ENCODE peak calls at places on chromosomes 4 and X, in six cellular contexts. One of them, this sample, is unnamed.

GRCh38 chr4:55507612-55508011 is 39.1 kb downstream of the CLOCK start:
- DNase-seq in cardiac fibroblast: peak
- DNase-seq in left cardiac atrium: no peak
- DNase-seq in erythroblast: no peak
- DNase-seq in activated CD4-positive, alpha-beta T cell treated with anti-CD3 and anti-CD28 coated beads, Interleukin-2, amount 50 U/mL, for 24 hours: no peak
- DNase-seq in memory B cell: no peak
- DNase-seq in this sample: no peak

GRCh38 chr4:8319731-8320385 is 50.3 kb downstream of the HTRA3 start:
- DNase-seq in activated CD4-positive, alpha-beta T cell treated with anti-CD3 and anti-CD28 coated beads, Interleukin-2, amount 50 U/mL, for 24 hours: no peak
- DNase-seq in erythroblast: no peak
- DNase-seq in left cardiac atrium: peak
- DNase-seq in memory B cell: no peak
- DNase-seq in cardiac fibroblast: peak
- DNase-seq in this sample: no peak

GRCh38 chr4:20326977-20327376 is 75.3 kb downstream of the SLIT2 start:
- DNase-seq in erythroblast: no peak
- DNase-seq in memory B cell: no peak
- DNase-seq in cardiac fibroblast: peak
- DNase-seq in activated CD4-positive, alpha-beta T cell treated with anti-CD3 and anti-CD28 coated beads, Interleukin-2, amount 50 U/mL, for 24 hours: no peak
- DNase-seq in left cardiac atrium: no peak
- DNase-seq in this sample: no peak

GRCh38 chr4:3410401-3411135 is 31.2 kb upstream of the HGFAC start:
- DNase-seq in erythroblast: no peak
- DNase-seq in cardiac fibroblast: no peak
- DNase-seq in left cardiac atrium: peak
- DNase-seq in memory B cell: no peak
- DNase-seq in activated CD4-positive, alpha-beta T cell treated with anti-CD3 and anti-CD28 coated beads, Interleukin-2, amount 50 U/mL, for 24 hours: no peak
- DNase-seq in this sample: no peak

GRCh38 chrX:13048265-13048664 is 3.8 kb upstream of the FAM9C start:
- DNase-seq in cardiac fibroblast: no peak
- DNase-seq in erythroblast: no peak
- DNase-seq in memory B cell: no peak
- DNase-seq in activated CD4-positive, alpha-beta T cell treated with anti-CD3 and anti-CD28 coated beads, Interleukin-2, amount 50 U/mL, for 24 hours: no peak
- DNase-seq in left cardiac atrium: no peak
- DNase-seq in this sample: no peak

GRCh38 chr4:184382189-184382846 is 92.0 kb downstream of the IRF2 start:
- DNase-seq in activated CD4-positive, alpha-beta T cell treated with anti-CD3 and anti-CD28 coated beads, Interleukin-2, amount 50 U/mL, for 24 hours: no peak
- DNase-seq in left cardiac atrium: no peak
- DNase-seq in erythroblast: no peak
- DNase-seq in memory B cell: no peak
- DNase-seq in cardiac fibroblast: no peak
- DNase-seq in this sample: no peak

GRCh38 chr4:138437263-138437851 is 195.2 kb upstream of the SLC7A11 start:
- DNase-seq in left cardiac atrium: no peak
- DNase-seq in cardiac fibroblast: no peak
- DNase-seq in activated CD4-positive, alpha-beta T cell treated with anti-CD3 and anti-CD28 coated beads, Interleukin-2, amount 50 U/mL, for 24 hours: no peak
- DNase-seq in erythroblast: peak
- DNase-seq in memory B cell: no peak
- DNase-seq in this sample: no peak

GRCh38 chrX:136369377-136369776 is 68.6 kb downstream of the ADGRG4 start:
- DNase-seq in cardiac fibroblast: no peak
- DNase-seq in left cardiac atrium: no peak
- DNase-seq in erythroblast: no peak
- DNase-seq in memory B cell: no peak
- DNase-seq in activated CD4-positive, alpha-beta T cell treated with anti-CD3 and anti-CD28 coated beads, Interleukin-2, amount 50 U/mL, for 24 hours: no peak
- DNase-seq in this sample: no peak

GRCh38 chr4:5932021-5932553 is 39.2 kb upstream of the CRMP1 start:
- DNase-seq in activated CD4-positive, alpha-beta T cell treated with anti-CD3 and anti-CD28 coated beads, Interleukin-2, amount 50 U/mL, for 24 hours: no peak
- DNase-seq in memory B cell: no peak
- DNase-seq in left cardiac atrium: no peak
- DNase-seq in cardiac fibroblast: no peak
- DNase-seq in erythroblast: no peak
- DNase-seq in this sample: no peak

GRCh38 chr4:40289366-40290188 is 45.6 kb upstream of the CHRNA9 start:
- DNase-seq in left cardiac atrium: no peak
- DNase-seq in erythroblast: no peak
- DNase-seq in memory B cell: no peak
- DNase-seq in cardiac fibroblast: no peak
- DNase-seq in activated CD4-positive, alpha-beta T cell treated with anti-CD3 and anti-CD28 coated beads, Interleukin-2, amount 50 U/mL, for 24 hours: peak
- DNase-seq in this sample: no peak

GRCh38 chr4:103982454-103982853 is 262.7 kb upstream of the TACR3 start:
- DNase-seq in activated CD4-positive, alpha-beta T cell treated with anti-CD3 and anti-CD28 coated beads, Interleukin-2, amount 50 U/mL, for 24 hours: no peak
- DNase-seq in erythroblast: no peak
- DNase-seq in left cardiac atrium: no peak
- DNase-seq in cardiac fibroblast: no peak
- DNase-seq in memory B cell: no peak
- DNase-seq in this sample: no peak

GRCh38 chrX:134002921-134003615 is 17.7 kb upstream of the GPC3 start:
- DNase-seq in activated CD4-positive, alpha-beta T cell treated with anti-CD3 and anti-CD28 coated beads, Interleukin-2, amount 50 U/mL, for 24 hours: no peak
- DNase-seq in erythroblast: no peak
- DNase-seq in left cardiac atrium: no peak
- DNase-seq in cardiac fibroblast: peak
- DNase-seq in memory B cell: no peak
- DNase-seq in this sample: no peak

GRCh38 chrX:55210931-55211677 is 9.0 kb upstream of the PAGE5 start:
- DNase-seq in erythroblast: no peak
- DNase-seq in activated CD4-positive, alpha-beta T cell treated with anti-CD3 and anti-CD28 coated beads, Interleukin-2, amount 50 U/mL, for 24 hours: no peak
- DNase-seq in cardiac fibroblast: no peak
- DNase-seq in left cardiac atrium: no peak
- DNase-seq in memory B cell: no peak
- DNase-seq in this sample: no peak

GRCh38 chrX:152923599-152923998 is 25.7 kb downstream of the ZNF185 start:
- DNase-seq in memory B cell: no peak
- DNase-seq in activated CD4-positive, alpha-beta T cell treated with anti-CD3 and anti-CD28 coated beads, Interleukin-2, amount 50 U/mL, for 24 hours: no peak
- DNase-seq in cardiac fibroblast: no peak
- DNase-seq in erythroblast: no peak
- DNase-seq in left cardiac atrium: no peak
- DNase-seq in this sample: no peak

GRCh38 chr4:102824398-102824797 is 3.0 kb downstream of the UBE2D3 start:
- DNase-seq in activated CD4-positive, alpha-beta T cell treated with anti-CD3 and anti-CD28 coated beads, Interleukin-2, amount 50 U/mL, for 24 hours: no peak
- DNase-seq in memory B cell: no peak
- DNase-seq in erythroblast: no peak
- DNase-seq in cardiac fibroblast: no peak
- DNase-seq in left cardiac atrium: no peak
- DNase-seq in this sample: no peak

GRCh38 chr4:54281060-54281781 is 52.1 kb downstream of the PDGFRA start:
- DNase-seq in activated CD4-positive, alpha-beta T cell treated with anti-CD3 and anti-CD28 coated beads, Interleukin-2, amount 50 U/mL, for 24 hours: no peak
- DNase-seq in left cardiac atrium: peak
- DNase-seq in memory B cell: no peak
- DNase-seq in erythroblast: no peak
- DNase-seq in cardiac fibroblast: peak
- DNase-seq in this sample: no peak

GRCh38 chrX:51569561-51569960 is 49.2 kb downstream of the CENPVL3 start:
- DNase-seq in cardiac fibroblast: no peak
- DNase-seq in erythroblast: no peak
- DNase-seq in activated CD4-positive, alpha-beta T cell treated with anti-CD3 and anti-CD28 coated beads, Interleukin-2, amount 50 U/mL, for 24 hours: no peak
- DNase-seq in memory B cell: no peak
- DNase-seq in left cardiac atrium: no peak
- DNase-seq in this sample: no peak

GRCh38 chr4:161664740-161665139 is 499.1 kb downstream of the FSTL5 start:
- DNase-seq in memory B cell: no peak
- DNase-seq in activated CD4-positive, alpha-beta T cell treated with anti-CD3 and anti-CD28 coated beads, Interleukin-2, amount 50 U/mL, for 24 hours: no peak
- DNase-seq in erythroblast: no peak
- DNase-seq in cardiac fibroblast: no peak
- DNase-seq in left cardiac atrium: no peak
- DNase-seq in this sample: no peak

GRCh38 chrX:13837290-13837745 is 20.4 kb upstream of the GPM6B start:
- DNase-seq in left cardiac atrium: no peak
- DNase-seq in memory B cell: no peak
- DNase-seq in activated CD4-positive, alpha-beta T cell treated with anti-CD3 and anti-CD28 coated beads, Interleukin-2, amount 50 U/mL, for 24 hours: no peak
- DNase-seq in erythroblast: no peak
- DNase-seq in cardiac fibroblast: peak
- DNase-seq in this sample: peak

GRCh38 chr4:185936650-185937376 is 124.8 kb upstream of the SORBS2 start:
- DNase-seq in erythroblast: no peak
- DNase-seq in activated CD4-positive, alpha-beta T cell treated with anti-CD3 and anti-CD28 coated beads, Interleukin-2, amount 50 U/mL, for 24 hours: no peak
- DNase-seq in left cardiac atrium: no peak
- DNase-seq in cardiac fibroblast: no peak
- DNase-seq in memory B cell: no peak
- DNase-seq in this sample: no peak

GRCh38 chr4:162015090-162015489 is 148.7 kb downstream of the FSTL5 start:
- DNase-seq in erythroblast: no peak
- DNase-seq in activated CD4-positive, alpha-beta T cell treated with anti-CD3 and anti-CD28 coated beads, Interleukin-2, amount 50 U/mL, for 24 hours: no peak
- DNase-seq in left cardiac atrium: no peak
- DNase-seq in cardiac fibroblast: peak
- DNase-seq in memory B cell: no peak
- DNase-seq in this sample: no peak

GRCh38 chr4:103098746-103099421 is 750 bp downstream of the BDH2 start:
- DNase-seq in left cardiac atrium: no peak
- DNase-seq in activated CD4-positive, alpha-beta T cell treated with anti-CD3 and anti-CD28 coated beads, Interleukin-2, amount 50 U/mL, for 24 hours: no peak
- DNase-seq in cardiac fibroblast: peak
- DNase-seq in erythroblast: no peak
- DNase-seq in memory B cell: no peak
- DNase-seq in this sample: no peak

GRCh38 chrX:148601034-148601433 is 100.6 kb downstream of the AFF2 start:
- DNase-seq in left cardiac atrium: no peak
- DNase-seq in cardiac fibroblast: peak
- DNase-seq in memory B cell: no peak
- DNase-seq in activated CD4-positive, alpha-beta T cell treated with anti-CD3 and anti-CD28 coated beads, Interleukin-2, amount 50 U/mL, for 24 hours: no peak
- DNase-seq in erythroblast: no peak
- DNase-seq in this sample: no peak

This sample was measured in neuronal stem cell.